ENCODE peak calls at places on chromosomes 11 and 22, in ten cellular contexts. B, X, Z, P, N, V, Y, F, K and U are unnamed samples.

GRCh38 chr22:29148036-29148435 is 57.7 kb upstream of the EMID1 start:
- DNase-seq in B (no peak), X (no peak), Z (no peak), P (peak), N (no peak), V (no peak), Y (no peak), F (no peak), K (no peak), U (no peak)

GRCh38 chr11:133719532-133720235 is 125.6 kb downstream of the SPATA19 start:
- DNase-seq in B (no peak), X (no peak), Z (no peak), P (peak), N (no peak), V (no peak), Y (no peak), F (no peak), K (no peak), U (no peak)

GRCh38 chr22:48371391-48371790 is 1456.3 kb downstream of the BRD1 start:
- DNase-seq in B (no peak), X (no peak), Z (no peak), P (peak), N (no peak), V (no peak), Y (no peak), F (no peak), K (no peak), U (no peak)

GRCh38 chr22:28023774-28024173 is 104.7 kb upstream of the PITPNB start:
- DNase-seq in B (no peak), X (no peak), Z (no peak), P (no peak), N (no peak), V (no peak), Y (no peak), F (no peak), K (no peak), U (no peak)

GRCh38 chr11:4049006-4049405 is 45.6 kb upstream of the RRM1 start:
- DNase-seq in B (no peak), X (no peak), Z (no peak), P (no peak), N (no peak), V (no peak), Y (no peak), F (no peak), K (no peak), U (no peak)

GRCh38 chr11:57459112-57460016 is 964 bp upstream of the RTN4RL2 start:
- DNase-seq in B (no peak), X (no peak), Z (peak), P (peak), N (no peak), V (no peak), Y (no peak), F (no peak), K (peak), U (no peak)

GRCh38 chr11:106482920-106483761 is 405.7 kb downstream of the AASDHPPT start:
- DNase-seq in B (peak), X (peak), Z (peak), P (peak), N (peak), V (no peak), Y (no peak), F (no peak), K (no peak), U (no peak)

GRCh38 chr11:132685174-132685611 is 847.1 kb downstream of the OPCML start:
- DNase-seq in B (peak), X (no peak), Z (no peak), P (no peak), N (peak), V (no peak), Y (no peak), F (peak), K (no peak), U (no peak)

GRCh38 chr22:37818397-37819099 is 4.6 kb upstream of the GALR3 start:
- DNase-seq in B (peak), X (no peak), Z (peak), P (peak), N (peak), V (peak), Y (peak), F (no peak), K (peak), U (peak)

GRCh38 chr11:46075168-46075567 is 46.1 kb downstream of the PHF21A start:
- DNase-seq in B (peak), X (no peak), Z (no peak), P (no peak), N (peak), V (no peak), Y (no peak), F (no peak), K (no peak), U (no peak)

GRCh38 chr22:29208502-29208862 is 2.8 kb downstream of the EMID1 start:
- DNase-seq in B (no peak), X (no peak), Z (no peak), P (no peak), N (no peak), V (no peak), Y (no peak), F (no peak), K (no peak), U (no peak)